ENCODE peak calls at places on chromosomes 12 and 14, in seven cellular contexts. P is IMR-90, E is mucosa of gallbladder, I is pulmonary artery endothelial cell, Z is NCI-H1694, R is memory B cell, D is NCI-H345. U is an unnamed sample.

GRCh38 chr12:124392991-124393790 is 98.3 kb downstream of the RFLNA start:
- DNase-seq in P (peak; percentile 58), E (peak; percentile 85), I (no peak), Z (no peak), R (no peak), D (peak; percentile 68), U (no peak)

GRCh38 chr12:122528582-122528981 is 1.5 kb downstream of the KNTC1 start:
- DNase-seq in P (no peak), E (no peak), I (no peak), Z (no peak), R (no peak), D (no peak), U (no peak)

GRCh38 chr12:78759387-78759786 is 105.2 kb upstream of the SYT1 start:
- DNase-seq in P (peak; percentile 68), E (no peak), I (peak; percentile 52), Z (no peak), R (no peak), D (no peak), U (no peak)

GRCh38 chr14:54348923-54349615 is 47.7 kb upstream of the CDKN3 start:
- DNase-seq in P (peak; percentile 23), E (no peak), I (no peak), Z (no peak), R (no peak), D (no peak), U (no peak)

GRCh38 chr12:76226397-76226796 is 121.8 kb downstream of the BBS10 start:
- DNase-seq in P (peak; percentile 84), E (no peak), I (peak; percentile 77), Z (no peak), R (no peak), D (no peak), U (no peak)

GRCh38 chr12:4518106-4518728 is 20.5 kb upstream of the RAD51AP1 start:
- DNase-seq in P (peak; percentile 81), E (no peak), I (no peak), Z (no peak), R (no peak), D (no peak), U (no peak)

GRCh38 chr12:69447892-69448291 is 22.3 kb upstream of the FRS2 start:
- DNase-seq in P (no peak), E (no peak), I (no peak), Z (no peak), R (no peak), D (no peak), U (no peak)

GRCh38 chr14:91904483-91904882 is 37.1 kb upstream of the TC2N start:
- DNase-seq in P (no peak), E (no peak), I (no peak), Z (no peak), R (no peak), D (no peak), U (no peak)

GRCh38 chr14:105198588-105198987 is 17.5 kb upstream of the NUDT14 start:
- DNase-seq in P (no peak), E (no peak), I (no peak), Z (no peak), R (no peak), D (no peak), U (no peak)

GRCh38 chr14:33512201-33512600 is 438.7 kb downstream of the EGLN3 start:
- DNase-seq in P (no peak), E (no peak), I (no peak), Z (no peak), R (no peak), D (no peak), U (no peak)

GRCh38 chr14:54168489-54168888 is 211.9 kb upstream of the BMP4 start:
- DNase-seq in P (no peak), E (no peak), I (no peak), Z (no peak), R (no peak), D (no peak), U (no peak)

GRCh38 chr12:122981036-122981471 is 573 bp downstream of the ARL6IP4 start:
- DNase-seq in P (no peak), E (no peak), I (no peak), Z (no peak), R (no peak), D (no peak), U (no peak)

GRCh38 chr12:25723921-25724491 is 170.9 kb upstream of the LMNTD1 start:
- DNase-seq in P (no peak), E (no peak), I (no peak), Z (no peak), R (no peak), D (no peak), U (no peak)

GRCh38 chr12:118033902-118034301 is 17.4 kb downstream of the RFC5 start:
- DNase-seq in P (peak; percentile 33), E (no peak), I (no peak), Z (no peak), R (no peak), D (no peak), U (no peak)

GRCh38 chr12:109462868-109463692 is 14.0 kb downstream of the KCTD10 start:
- DNase-seq in P (peak; percentile 98), E (peak; percentile 88), I (peak; percentile 91), Z (no peak), R (no peak), D (no peak), U (no peak)

GRCh38 chr12:62692884-62693283 is 226.3 kb downstream of the MON2 start:
- DNase-seq in P (peak; percentile 88), E (no peak), I (no peak), Z (no peak), R (no peak), D (no peak), U (no peak)

GRCh38 chr12:61536525-61536924 is 723.7 kb upstream of the USP15 start:
- DNase-seq in P (no peak), E (no peak), I (no peak), Z (no peak), R (no peak), D (no peak), U (no peak)

GRCh38 chr12:64392221-64392620 is 1.7 kb upstream of the C12orf56 start:
- DNase-seq in P (peak; percentile 56), E (no peak), I (no peak), Z (no peak), R (no peak), D (no peak), U (no peak)

GRCh38 chr12:95848575-95849388 is 10.0 kb upstream of the SNRPF start:
- DNase-seq in P (peak; percentile 48), E (no peak), I (no peak), Z (no peak), R (no peak), D (peak; percentile 19), U (no peak)

GRCh38 chr14:61698216-61698980 is 3.1 kb downstream of the HIF1A start:
- DNase-seq in P (no peak), E (no peak), I (no peak), Z (no peak), R (no peak), D (no peak), U (no peak)

GRCh38 chr14:79732911-79733310 is 478.4 kb downstream of the DIO2 start:
- DNase-seq in P (peak; percentile 51), E (no peak), I (no peak), Z (no peak), R (no peak), D (no peak), U (no peak)

U was measured in GM19239.